ENCODE peak calls at places on chromosome 6, in five cellular contexts. V is GM12864, W is kidney tubule cell, Y is astrocyte of the hippocampus, L is HuH-7. P is an unnamed sample.

GRCh38 chr6:63502165-63502564 is 70.1 kb upstream of the LOC128125822 start:
- DNase-seq in L (no peak), W (no peak), Y (no peak), V (no peak), P (no peak)

GRCh38 chr6:143673638-143674037 is 4.1 kb upstream of the PHACTR2 start:
- DNase-seq in W (peak; percentile 94), Y (peak; percentile 89), L (no peak), V (no peak), P (peak; percentile 23)

GRCh38 chr6:75205776-75206334 is at the start of gene COL12A1:
- DNase-seq in W (peak; percentile 97), V (no peak), L (peak; percentile 49), Y (peak; percentile 97), P (peak; percentile 85)

GRCh38 chr6:64249129-64249528 is 613.5 kb downstream of the PHF3 start:
- DNase-seq in W (no peak), L (no peak), Y (peak; percentile 3), V (no peak), P (peak; percentile 47)

GRCh38 chr6:45640081-45640491 is 262.4 kb upstream of the SUPT3H start:
- DNase-seq in Y (peak; percentile 77), W (peak; percentile 20), V (no peak), L (no peak), P (no peak)

GRCh38 chr6:20433321-20433720 is 31.6 kb downstream of the E2F3 start:
- DNase-seq in L (no peak), V (no peak), W (no peak), Y (no peak), P (no peak)

GRCh38 chr6:118896339-118897136 is 2.6 kb downstream of the ASF1A start:
- DNase-seq in Y (peak; percentile 62), W (peak; percentile 80), L (peak; percentile 39), V (no peak), P (peak; percentile 79)

GRCh38 chr6:152270301-152270925 is 366.7 kb downstream of the SYNE1 start:
- DNase-seq in L (no peak), W (peak; percentile 56), V (no peak), Y (peak; percentile 57), P (no peak)